ENCODE peak calls at places on chromosomes 12 and 14, in four cellular contexts. B, D, G and T are unnamed samples.
A peak's percentile ranks its signal among the peaks of the same experiment; 100 is the strongest.

GRCh38 chr12:124621296-124621660 is 53.9 kb upstream of the NCOR2 start:
- DNase-seq in B (peak; percentile 57), D (no peak), G (no peak), T (no peak)

GRCh38 chr14:35740215-35740614 is 68.9 kb downstream of the RALGAPA1 start:
- DNase-seq in D (no peak), G (no peak), B (no peak), T (no peak)

GRCh38 chr12:87679262-87679661 is 349.9 kb downstream of the C12orf50 start:
- DNase-seq in D (no peak), G (no peak), B (peak; percentile 23), T (no peak)

GRCh38 chr12:91461061-91461460 is 278.4 kb upstream of the DCN start:
- DNase-seq in D (no peak), B (no peak), G (no peak), T (no peak)

GRCh38 chr12:15956413-15957185 is 45.5 kb downstream of the DERA start:
- DNase-seq in D (no peak), G (no peak), B (no peak), T (no peak)

GRCh38 chr14:21781543-21781942 is 107.9 kb upstream of the OR4E1 start:
- DNase-seq in B (no peak), G (no peak), D (no peak), T (no peak)

GRCh38 chr12:47276253-47277070 is 196.7 kb upstream of the AMIGO2 start:
- DNase-seq in D (peak; percentile 22), B (peak; percentile 51), G (peak; percentile 65), T (peak; percentile 53)

GRCh38 chr12:57124259-57124877 is 3.9 kb upstream of the LRP1 start:
- DNase-seq in D (peak; percentile 62), G (peak; percentile 77), B (peak; percentile 76), T (no peak)

GRCh38 chr14:50675597-50675996 is 7.5 kb upstream of the SAV1 start:
- DNase-seq in B (no peak), D (no peak), G (no peak), T (no peak)

GRCh38 chr14:55129086-55129427 is at the start of gene LGALS3:
- DNase-seq in B (peak; percentile 71), G (no peak), D (peak; percentile 20), T (no peak)

GRCh38 chr14:79576434-79576833 is 634.9 kb downstream of the DIO2 start:
- DNase-seq in B (no peak), G (no peak), D (no peak), T (no peak)

GRCh38 chr12:121536058-121536928 is 44.5 kb downstream of the KDM2B start:
- DNase-seq in D (peak; percentile 33), G (peak; percentile 94), B (peak; percentile 71), T (no peak)

GRCh38 chr14:85319998-85320397 is 209.9 kb upstream of the FLRT2 start:
- DNase-seq in G (no peak), D (no peak), B (no peak), T (no peak)

GRCh38 chr12:6684609-6685008 is 4.6 kb downstream of the ZNF384 start:
- DNase-seq in G (no peak), D (no peak), B (no peak), T (no peak)